ENCODE peak calls at places on chromosome 12, in five cellular contexts. One of them, this sample, is unnamed.
A peak's percentile ranks its signal among the peaks of the same experiment; 100 is the strongest.

GRCh38 chr12:6341439-6342139 is at the start of gene TNFRSF1A:
- DNase-seq in K562: peak; percentile 84
- DNase-seq in GM12878: no peak
- DNase-seq in IMR-90: peak; percentile 85
- DNase-seq in SK-N-SH: peak; percentile 83
- DNase-seq in this sample: peak; percentile 84

GRCh38 chr12:66367015-66367667 is 64.8 kb downstream of the HELB start:
- DNase-seq in K562: no peak
- DNase-seq in GM12878: no peak
- DNase-seq in IMR-90: no peak
- DNase-seq in SK-N-SH: no peak
- DNase-seq in this sample: no peak

GRCh38 chr12:125092872-125093680 is 27.8 kb downstream of the AACS start:
- DNase-seq in K562: peak; percentile 30
- DNase-seq in GM12878: no peak
- DNase-seq in IMR-90: peak; percentile 66
- DNase-seq in SK-N-SH: no peak
- DNase-seq in this sample: peak; percentile 63

GRCh38 chr12:93134893-93135285 is 205.8 kb upstream of the EEA1 start:
- DNase-seq in K562: no peak
- DNase-seq in GM12878: no peak
- DNase-seq in IMR-90: no peak
- DNase-seq in SK-N-SH: no peak
- DNase-seq in this sample: no peak

GRCh38 chr12:1851126-1851791 is 30.9 kb downstream of the LRTM2 start:
- DNase-seq in K562: no peak
- DNase-seq in GM12878: no peak
- DNase-seq in IMR-90: peak; percentile 56
- DNase-seq in SK-N-SH: no peak
- DNase-seq in this sample: no peak

GRCh38 chr12:89225808-89226368 is 126.4 kb downstream of the DUSP6 start:
- DNase-seq in K562: no peak
- DNase-seq in GM12878: no peak
- DNase-seq in IMR-90: peak; percentile 93
- DNase-seq in SK-N-SH: no peak
- DNase-seq in this sample: no peak

GRCh38 chr12:45582536-45582935 is 147.0 kb upstream of the ARID2 start:
- DNase-seq in K562: no peak
- DNase-seq in GM12878: no peak
- DNase-seq in IMR-90: no peak
- DNase-seq in SK-N-SH: no peak
- DNase-seq in this sample: no peak

GRCh38 chr12:49227701-49228100 is 37.2 kb upstream of the TUBA1C start:
- DNase-seq in K562: no peak
- DNase-seq in GM12878: no peak
- DNase-seq in IMR-90: no peak
- DNase-seq in SK-N-SH: no peak
- DNase-seq in this sample: no peak

GRCh38 chr12:70664463-70664862 is 27.2 kb upstream of the PTPRB start:
- DNase-seq in K562: peak; percentile 79
- DNase-seq in GM12878: no peak
- DNase-seq in IMR-90: no peak
- DNase-seq in SK-N-SH: peak; percentile 6
- DNase-seq in this sample: no peak

GRCh38 chr12:42299392-42300308 is 26.2 kb downstream of the ZCRB1 start:
- DNase-seq in K562: peak; percentile 7
- DNase-seq in GM12878: peak; percentile 97
- DNase-seq in IMR-90: peak; percentile 80
- DNase-seq in SK-N-SH: no peak
- DNase-seq in this sample: peak; percentile 49

GRCh38 chr12:85834378-85834777 is 1.8 kb downstream of the RASSF9 start:
- DNase-seq in K562: no peak
- DNase-seq in GM12878: no peak
- DNase-seq in IMR-90: no peak
- DNase-seq in SK-N-SH: no peak
- DNase-seq in this sample: no peak

GRCh38 chr12:68971404-68971803 is 38.4 kb upstream of the CPM start:
- DNase-seq in K562: no peak
- DNase-seq in GM12878: no peak
- DNase-seq in IMR-90: peak; percentile 82
- DNase-seq in SK-N-SH: no peak
- DNase-seq in this sample: peak; percentile 10
- TF ChIP-seq RCOR1 in K562: no peak
- TF ChIP-seq RCOR1 in GM12878: no peak
- TF ChIP-seq RCOR1 in IMR-90: no peak
- TF ChIP-seq RCOR1 in SK-N-SH: no peak
- TF ChIP-seq RCOR1 in this sample: no peak

GRCh38 chr12:60259241-60259640 is 663.4 kb downstream of the SLC16A7 start:
- DNase-seq in K562: no peak
- DNase-seq in GM12878: no peak
- DNase-seq in IMR-90: no peak
- DNase-seq in SK-N-SH: no peak
- DNase-seq in this sample: no peak
- TF ChIP-seq RCOR1 in K562: no peak
- TF ChIP-seq RCOR1 in GM12878: no peak
- TF ChIP-seq RCOR1 in IMR-90: no peak
- TF ChIP-seq RCOR1 in SK-N-SH: no peak
- TF ChIP-seq RCOR1 in this sample: no peak

GRCh38 chr12:119175115-119175514 is 3.6 kb upstream of the HSPB8 start:
- DNase-seq in K562: no peak
- DNase-seq in GM12878: no peak
- DNase-seq in IMR-90: no peak
- DNase-seq in SK-N-SH: no peak
- DNase-seq in this sample: no peak
- TF ChIP-seq RCOR1 in K562: no peak
- TF ChIP-seq RCOR1 in GM12878: no peak
- TF ChIP-seq RCOR1 in IMR-90: no peak
- TF ChIP-seq RCOR1 in SK-N-SH: no peak
- TF ChIP-seq RCOR1 in this sample: no peak

DNA sequence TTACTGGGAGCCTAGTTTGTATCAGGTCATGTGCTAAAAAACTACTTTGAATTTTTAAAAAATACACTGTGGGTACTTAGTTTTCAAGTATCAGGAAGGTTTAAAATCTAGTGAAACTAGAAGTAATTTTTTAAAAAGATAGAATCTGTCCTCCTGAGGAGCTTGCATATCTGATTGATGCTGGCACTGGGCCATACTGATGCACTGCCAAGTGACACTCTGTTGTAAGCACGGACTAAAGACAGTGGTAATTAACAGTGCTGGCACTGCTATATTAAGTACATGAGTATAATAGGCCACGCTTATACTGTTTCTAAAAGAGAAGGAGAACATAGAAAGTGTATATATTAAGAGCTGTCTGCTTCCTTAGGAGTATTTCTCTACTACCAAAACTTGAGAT is 10.0 kb upstream of the TBC1D30 start:
- DNase-seq in K562: no peak
- DNase-seq in GM12878: no peak
- DNase-seq in IMR-90: no peak
- DNase-seq in SK-N-SH: no peak
- DNase-seq in this sample: no peak
- TF ChIP-seq RCOR1 in K562: no peak
- TF ChIP-seq RCOR1 in GM12878: no peak
- TF ChIP-seq RCOR1 in IMR-90: no peak
- TF ChIP-seq RCOR1 in SK-N-SH: no peak
- TF ChIP-seq RCOR1 in this sample: no peak

DNA sequence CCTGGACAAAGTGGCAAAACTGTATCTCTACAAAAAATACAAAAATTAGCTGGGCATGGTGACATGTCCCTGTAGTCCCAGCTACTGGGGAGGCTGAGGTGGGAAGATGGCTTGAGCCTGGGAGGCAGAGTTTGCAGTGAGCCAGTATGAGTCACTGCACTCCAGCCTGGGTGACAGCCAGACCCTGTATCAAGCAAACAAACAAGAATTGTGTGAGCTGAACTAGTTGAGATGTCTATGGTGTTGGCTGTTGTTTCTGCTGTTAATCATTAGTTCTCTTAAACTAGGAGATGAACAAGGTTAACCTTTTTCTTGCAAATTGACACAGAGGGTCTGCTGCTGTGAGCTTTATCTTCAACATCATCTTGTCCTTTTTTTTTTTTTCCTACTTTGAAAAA is 23.6 kb downstream of the RASSF3 start:
- DNase-seq in K562: peak; percentile 58
- DNase-seq in GM12878: no peak
- DNase-seq in IMR-90: peak; percentile 83
- DNase-seq in SK-N-SH: no peak
- DNase-seq in this sample: peak; percentile 92
- TF ChIP-seq RCOR1 in K562: no peak
- TF ChIP-seq RCOR1 in GM12878: no peak
- TF ChIP-seq RCOR1 in IMR-90: no peak
- TF ChIP-seq RCOR1 in SK-N-SH: no peak
- TF ChIP-seq RCOR1 in this sample: no peak

GRCh38 chr12:7961395-7962188 is 25.6 kb upstream of the SLC2A3 start:
- DNase-seq in K562: no peak
- DNase-seq in GM12878: no peak
- DNase-seq in IMR-90: peak; percentile 88
- DNase-seq in SK-N-SH: no peak
- DNase-seq in this sample: no peak

DNA sequence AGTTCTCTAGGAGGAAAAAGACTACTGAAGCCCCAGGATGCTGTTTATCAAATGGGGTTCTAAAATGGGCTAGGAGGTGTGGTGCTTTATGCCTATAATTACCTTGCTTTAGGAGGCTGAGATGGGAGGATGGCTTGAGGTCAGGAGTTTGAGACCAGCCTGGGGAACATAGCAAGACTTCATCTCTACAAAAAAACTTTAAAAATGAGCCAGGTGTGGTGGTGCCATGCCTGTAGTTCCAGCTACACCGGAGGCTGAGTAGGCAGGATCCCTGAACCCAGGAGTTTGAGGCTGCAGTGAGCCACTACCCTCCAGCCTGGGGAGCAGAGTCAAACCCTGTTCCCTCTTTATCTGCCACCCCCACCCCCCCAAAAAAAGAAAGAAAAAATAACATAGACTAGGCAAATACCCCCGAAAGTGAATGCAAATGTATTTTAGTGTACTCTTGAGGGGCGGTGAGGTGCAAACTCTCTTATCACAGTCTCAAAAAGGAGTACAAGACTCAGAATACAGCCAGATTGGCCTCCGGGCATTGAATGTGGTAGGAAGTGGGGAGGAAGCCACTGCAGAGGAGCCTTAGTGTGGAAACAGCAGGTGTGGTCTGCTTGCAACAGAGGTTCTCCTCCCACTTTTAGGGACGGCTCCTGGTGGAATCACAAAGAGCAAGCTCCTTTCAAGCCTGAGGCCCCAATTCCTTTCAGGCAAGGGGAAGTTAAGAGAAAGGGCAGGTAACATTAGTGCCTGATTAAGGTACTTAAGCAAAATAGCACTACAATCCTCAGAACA is 23.5 kb upstream of the SLC2A3 start:
- DNase-seq in K562: peak; percentile 68
- DNase-seq in GM12878: peak; percentile 70
- DNase-seq in IMR-90: no peak
- DNase-seq in SK-N-SH: no peak
- DNase-seq in this sample: no peak
- TF ChIP-seq RCOR1 in K562: no peak
- TF ChIP-seq RCOR1 in GM12878: no peak
- TF ChIP-seq RCOR1 in IMR-90: no peak
- TF ChIP-seq RCOR1 in SK-N-SH: no peak
- TF ChIP-seq RCOR1 in this sample: no peak